ENCODE peak calls at places on chromosomes 6 and 20, in five cellular contexts. E is lower leg skin; Q is stimulated activated CD8-positive, alpha-beta memory T cell treated with anti-CD3 and anti-CD28 coated beads, Interleukin-4, amount 100 ng/mL, for 1 hour; M is endothelial cell; A is T-helper 22 cell. D is an unnamed sample.

GRCh38 chr20:48567145-48567544 is 260.7 kb downstream of the PREX1 start:
- DNase-seq in A (no peak), Q (no peak), M (no peak), E (no peak), D (no peak)

GRCh38 chr6:152462716-152463115 is 174.4 kb downstream of the SYNE1 start:
- DNase-seq in E (no peak), M (no peak), Q (no peak), A (no peak), D (no peak)

GRCh38 chr6:41741625-41742490 is 5.3 kb downstream of the PGC start:
- DNase-seq in E (no peak), A (no peak), Q (no peak), M (no peak), D (no peak)

GRCh38 chr20:50416930-50417329 is 93.3 kb upstream of the PTPN1 start:
- DNase-seq in Q (no peak), E (no peak), M (no peak), A (no peak), D (no peak)

GRCh38 chr6:169452117-169452868 is 198.6 kb upstream of the THBS2 start:
- DNase-seq in Q (no peak), E (peak), A (no peak), M (no peak), D (peak)

GRCh38 chr6:47780510-47781356 is 1.1 kb upstream of the OPN5 start:
- DNase-seq in E (no peak), M (peak), A (no peak), Q (no peak), D (peak)

GRCh38 chr20:63265891-63266515 is 6.6 kb upstream of the ARFGAP1 start:
- DNase-seq in E (no peak), A (no peak), Q (no peak), M (no peak), D (no peak)

GRCh38 chr6:93035756-93036155 is 383.6 kb downstream of the EPHA7 start:
- DNase-seq in A (no peak), Q (no peak), M (no peak), E (no peak), D (no peak)

GRCh38 chr20:53948383-53949318 is 121.7 kb downstream of the BCAS1 start:
- DNase-seq in E (no peak), A (no peak), M (no peak), Q (no peak), D (no peak)

D was measured in tibial nerve.